ENCODE peak calls at places on chromosome 15, in ten cellular contexts. P, G, X, A, I, J, Y, E, D and B are unnamed samples.

GRCh38 chr15:39834256-39834655 is 51.6 kb upstream of the FSIP1 start:
- DNase-seq in P (no peak), G (no peak), X (no peak), A (no peak), I (peak), J (no peak), Y (no peak), E (peak), D (no peak), B (no peak)

GRCh38 chr15:79826800-79827199 is 70.0 kb downstream of the MTHFS start:
- DNase-seq in P (no peak), G (no peak), X (no peak), A (no peak), I (no peak), J (no peak), Y (no peak), E (no peak), D (no peak), B (no peak)

GRCh38 chr15:83855956-83856355 is 202.0 kb downstream of the ADAMTSL3 start:
- DNase-seq in P (no peak), G (no peak), X (no peak), A (no peak), I (peak), J (no peak), Y (no peak), E (no peak), D (no peak), B (no peak)

GRCh38 chr15:36066757-36067156 is 512.7 kb upstream of the CDIN1 start:
- DNase-seq in P (no peak), G (no peak), X (no peak), A (peak), I (no peak), J (no peak), Y (no peak), E (peak), D (no peak), B (no peak)

GRCh38 chr15:22918056-22918455 is 62.1 kb downstream of the CYFIP1 start:
- DNase-seq in P (no peak), G (no peak), X (no peak), A (peak), I (peak), J (no peak), Y (peak), E (no peak), D (peak), B (no peak)

GRCh38 chr15:69893863-69894262 is 203.9 kb downstream of the TLE3 start:
- DNase-seq in P (no peak), G (no peak), X (no peak), A (no peak), I (peak), J (peak), Y (peak), E (peak), D (peak), B (peak)

GRCh38 chr15:52112203-52112750 is 298 bp downstream of the BCL2L10 start:
- DNase-seq in P (peak), G (no peak), X (peak), A (peak), I (no peak), J (peak), Y (no peak), E (no peak), D (no peak), B (no peak)

GRCh38 chr15:100919481-100920405 is 586 bp downstream of the LRRK1 start:
- DNase-seq in P (peak), G (no peak), X (no peak), A (peak), I (peak), J (no peak), Y (no peak), E (no peak), D (no peak), B (no peak)

GRCh38 chr15:79248183-79248582 is 34.3 kb upstream of the ANKRD34C start:
- DNase-seq in P (no peak), G (no peak), X (no peak), A (no peak), I (no peak), J (no peak), Y (no peak), E (no peak), D (no peak), B (no peak)

GRCh38 chr15:39558421-39558820 is 22.5 kb upstream of the THBS1 start:
- DNase-seq in P (no peak), G (no peak), X (no peak), A (no peak), I (no peak), J (no peak), Y (no peak), E (no peak), D (no peak), B (no peak)

GRCh38 chr15:98070132-98070531 is 109.6 kb downstream of the ARRDC4 start:
- DNase-seq in P (no peak), G (no peak), X (no peak), A (no peak), I (no peak), J (no peak), Y (no peak), E (no peak), D (no peak), B (no peak)

GRCh38 chr15:71951134-71951533 is 140.8 kb downstream of the NR2E3 start:
- DNase-seq in P (no peak), G (no peak), X (no peak), A (no peak), I (no peak), J (no peak), Y (no peak), E (peak), D (no peak), B (no peak)

GRCh38 chr15:22241451-22241850 is 161.1 kb downstream of the OR4M2 start:
- DNase-seq in P (no peak), G (no peak), X (no peak), A (no peak), I (no peak), J (no peak), Y (no peak), E (no peak), D (no peak), B (no peak)

GRCh38 chr15:74449066-74449465 is 11.9 kb downstream of the UBL7 start:
- DNase-seq in P (no peak), G (no peak), X (no peak), A (no peak), I (no peak), J (no peak), Y (no peak), E (no peak), D (no peak), B (no peak)

GRCh38 chr15:57914350-57915055 is 151.0 kb downstream of the ALDH1A2 start:
- DNase-seq in P (no peak), G (peak), X (no peak), A (no peak), I (no peak), J (no peak), Y (no peak), E (no peak), D (no peak), B (no peak)

GRCh38 chr15:69225355-69226027 is 65.1 kb downstream of the GLCE start:
- DNase-seq in P (no peak), G (no peak), X (no peak), A (no peak), I (peak), J (no peak), Y (peak), E (peak), D (no peak), B (peak)

GRCh38 chr15:63672775-63673174 is 75.6 kb downstream of the FBXL22 start:
- DNase-seq in P (no peak), G (no peak), X (no peak), A (no peak), I (no peak), J (no peak), Y (no peak), E (no peak), D (no peak), B (no peak)

GRCh38 chr15:61041886-61042285 is 187.2 kb downstream of the RORA start:
- DNase-seq in P (no peak), G (no peak), X (no peak), A (no peak), I (no peak), J (no peak), Y (no peak), E (no peak), D (no peak), B (no peak)

GRCh38 chr15:63501256-63502089 is 2.9 kb upstream of the USP3 start:
- DNase-seq in P (no peak), G (peak), X (peak), A (peak), I (peak), J (peak), Y (peak), E (peak), D (peak), B (peak)

GRCh38 chr15:96416934-96417759 is 86.6 kb downstream of the NR2F2 start:
- DNase-seq in P (no peak), G (no peak), X (no peak), A (peak), I (peak), J (no peak), Y (no peak), E (peak), D (no peak), B (peak)

GRCh38 chr15:98419173-98419814 is 229.0 kb upstream of the IGF1R start:
- DNase-seq in P (no peak), G (no peak), X (no peak), A (no peak), I (no peak), J (no peak), Y (no peak), E (no peak), D (no peak), B (no peak)

GRCh38 chr15:73988075-73988969 is 3.8 kb downstream of the STOML1 start:
- DNase-seq in P (no peak), G (no peak), X (no peak), A (no peak), I (no peak), J (no peak), Y (no peak), E (no peak), D (peak), B (peak)

GRCh38 chr15:87863152-87863551 is 393.4 kb downstream of the NTRK3 start:
- DNase-seq in P (no peak), G (no peak), X (no peak), A (no peak), I (no peak), J (no peak), Y (no peak), E (peak), D (no peak), B (no peak)

GRCh38 chr15:79090487-79091203 is at the start of gene RASGRF1:
- DNase-seq in P (no peak), G (no peak), X (no peak), A (peak), I (no peak), J (peak), Y (no peak), E (no peak), D (no peak), B (no peak)

GRCh38 chr15:55917881-55918296 is 75.5 kb downstream of the NEDD4 start:
- DNase-seq in P (no peak), G (no peak), X (no peak), A (no peak), I (peak), J (no peak), Y (peak), E (peak), D (peak), B (peak)

GRCh38 chr15:78065284-78065872 is 12.1 kb downstream of the TBC1D2B start:
- DNase-seq in P (no peak), G (no peak), X (no peak), A (no peak), I (peak), J (peak), Y (peak), E (peak), D (peak), B (peak)

GRCh38 chr15:82093325-82093724 is 47.5 kb upstream of the MEX3B start:
- DNase-seq in P (no peak), G (no peak), X (no peak), A (no peak), I (no peak), J (no peak), Y (no peak), E (no peak), D (no peak), B (no peak)

GRCh38 chr15:61890106-61890505 is 170.1 kb downstream of the VPS13C start:
- DNase-seq in P (no peak), G (no peak), X (no peak), A (no peak), I (no peak), J (no peak), Y (no peak), E (no peak), D (no peak), B (no peak)

GRCh38 chr15:63539517-63539916 is 35.1 kb downstream of the USP3 start:
- DNase-seq in P (no peak), G (no peak), X (no peak), A (no peak), I (no peak), J (peak), Y (no peak), E (no peak), D (no peak), B (no peak)

GRCh38 chr15:47376190-47376589 is 341.1 kb upstream of the SEMA6D start:
- DNase-seq in P (no peak), G (no peak), X (no peak), A (no peak), I (no peak), J (no peak), Y (no peak), E (no peak), D (no peak), B (no peak)

GRCh38 chr15:60673918-60674558 is 195.1 kb upstream of the ICE2 start:
- DNase-seq in P (peak), G (peak), X (no peak), A (no peak), I (peak), J (peak), Y (peak), E (peak), D (peak), B (peak)

GRCh38 chr15:31486906-31487695 is 160.5 kb downstream of the KLF13 start:
- DNase-seq in P (no peak), G (no peak), X (no peak), A (no peak), I (no peak), J (peak), Y (no peak), E (no peak), D (no peak), B (no peak)

GRCh38 chr15:57031605-57032004 is 113.2 kb downstream of the TCF12 start:
- DNase-seq in P (no peak), G (no peak), X (no peak), A (no peak), I (peak), J (peak), Y (peak), E (peak), D (peak), B (no peak)

GRCh38 chr15:68489426-68489825 is 57.5 kb upstream of the ITGA11 start:
- DNase-seq in P (no peak), G (no peak), X (no peak), A (no peak), I (no peak), J (no peak), Y (no peak), E (no peak), D (no peak), B (peak)

GRCh38 chr15:50114381-50114780 is 4.7 kb downstream of the ATP8B4 start:
- DNase-seq in P (no peak), G (no peak), X (no peak), A (no peak), I (no peak), J (no peak), Y (no peak), E (no peak), D (no peak), B (no peak)

GRCh38 chr15:90145259-90145658 is 43.0 kb upstream of the IDH2 start:
- DNase-seq in P (no peak), G (no peak), X (no peak), A (peak), I (no peak), J (no peak), Y (no peak), E (no peak), D (no peak), B (no peak)

GRCh38 chr15:100947760-100948429 is 28.7 kb downstream of the LRRK1 start:
- DNase-seq in P (no peak), G (no peak), X (no peak), A (no peak), I (no peak), J (no peak), Y (no peak), E (no peak), D (no peak), B (no peak)